ENCODE peak calls at places on chromosomes 12 and 14, in four cellular contexts. L is HEK293T, E is K562, D is HepG2. O is an unnamed sample.

GRCh38 chr14:60242420-60242819 is 6.6 kb upstream of the PPM1A start:
- DNase-seq in L (no peak), E (no peak), D (no peak), O (no peak)

GRCh38 chr12:124916370-124917134 is 2.1 kb upstream of the UBC start:
- DNase-seq in L (no peak), E (no peak), D (peak; percentile 96), O (no peak)

GRCh38 chr12:117596968-117597367 is 235.5 kb upstream of the NOS1 start:
- DNase-seq in L (no peak), E (no peak), D (no peak), O (no peak)

GRCh38 chr12:16272222-16272621 is 5.3 kb downstream of the SLC15A5 start:
- DNase-seq in L (no peak), E (no peak), D (no peak), O (no peak)

GRCh38 chr12:95710386-95710785 is 80.2 kb downstream of the NTN4 start:
- DNase-seq in L (no peak), E (no peak), D (no peak), O (no peak)

GRCh38 chr12:34400986-34401658 is 378.8 kb downstream of the ALG10 start:
- DNase-seq in L (peak; percentile 0), E (peak; percentile 1), D (no peak), O (peak; percentile 3)

GRCh38 chr12:110934093-110934852 is 13.9 kb upstream of the MYL2 start:
- DNase-seq in L (no peak), E (no peak), D (peak; percentile 35), O (no peak)

GRCh38 chr12:132018193-132018916 is 68.6 kb downstream of the EP400 start:
- DNase-seq in L (no peak), E (peak; percentile 34), D (no peak), O (no peak)

GRCh38 chr12:25065035-25065434 is 116.1 kb upstream of the BCAT1 start:
- DNase-seq in L (no peak), E (no peak), D (no peak), O (no peak)

GRCh38 chr12:2408262-2408661 is 355.5 kb downstream of the CACNA1C start:
- DNase-seq in L (no peak), E (no peak), D (no peak), O (no peak)

GRCh38 chr12:108643941-108644742 is 10.4 kb upstream of the SELPLG start:
- DNase-seq in L (no peak), E (no peak), D (no peak), O (no peak)

GRCh38 chr12:115771601-115772000 is 505.9 kb downstream of the MED13L start:
- DNase-seq in L (no peak), E (no peak), D (no peak), O (no peak)

GRCh38 chr14:82710257-82710841 is 1176.7 kb upstream of the SEL1L start:
- DNase-seq in L (peak; percentile 49), E (peak; percentile 19), D (peak; percentile 26), O (peak; percentile 83)
- TF ChIP-seq ELF4 in L (no peak), E (no peak), D (no peak), O (no peak)

GRCh38 chr12:99911076-99911475 is 73.7 kb downstream of the ANKS1B start:
- DNase-seq in L (no peak), E (no peak), D (peak; percentile 5), O (no peak)
- TF ChIP-seq ELF4 in L (no peak), E (no peak), D (no peak), O (no peak)

GRCh38 chr12:43884683-43885410 is 49.0 kb downstream of the TMEM117 start:
- DNase-seq in L (no peak), E (no peak), D (no peak), O (no peak)
- TF ChIP-seq ELF4 in L (no peak), E (no peak), D (no peak), O (no peak)

DNA sequence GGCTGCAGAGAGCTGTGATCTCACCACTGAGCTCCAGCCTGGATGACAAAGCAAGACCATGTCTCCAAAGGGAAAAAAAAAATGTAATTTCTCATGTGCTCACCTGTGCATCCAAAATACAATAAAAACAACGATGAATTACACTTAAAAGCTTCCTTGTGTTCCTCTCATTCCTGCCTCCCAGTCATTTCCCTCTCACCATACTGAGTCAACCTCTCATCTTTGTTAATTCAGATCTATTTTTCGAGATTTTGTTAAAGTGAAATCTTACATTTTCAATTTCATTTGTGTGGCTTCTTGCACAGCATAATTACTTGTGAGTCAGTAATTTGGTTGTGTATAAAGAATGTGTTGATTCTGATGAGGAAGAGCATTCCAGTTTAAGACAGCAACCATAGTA is 1203.2 kb downstream of the TMEM121 start:
- DNase-seq in L (no peak), E (no peak), D (no peak), O (no peak)
- TF ChIP-seq ELF4 in L (no peak), E (no peak), D (no peak), O (no peak)

GRCh38 chr14:105039458-105040205 is 18.7 kb upstream of the CDCA4 start:
- DNase-seq in L (no peak), E (no peak), D (peak; percentile 40), O (no peak)
- TF ChIP-seq ELF4 in L (no peak), E (no peak), D (no peak), O (no peak)